ENCODE peak calls at places on chromosomes 13 and 19, in eight cellular contexts. G is fibroblast of lung; Y is hepatocyte; Z is mammary epithelial cell; C is tibial nerve; M is upper lobe of right lung; Q is thyroid gland; K is CD8-positive, alpha-beta T cell. S is an unnamed sample.

GRCh38 chr13:30787747-30788535 is 52.6 kb downstream of the ALOX5AP start:
- DNase-seq in G (peak; percentile 72), Y (no peak), Z (no peak), C (no peak), M (no peak), Q (no peak), K (no peak), S (no peak)

GRCh38 chr19:13089139-13089856 is 13.4 kb downstream of the LYL1 start:
- DNase-seq in G (no peak), Y (no peak), Z (no peak), C (no peak), M (no peak), Q (no peak), K (no peak), S (no peak)

GRCh38 chr19:46529622-46530451 is 34.2 kb upstream of the PNMA8B start:
- DNase-seq in G (peak; percentile 34), Y (peak; percentile 62), Z (peak; percentile 69), C (peak; percentile 30), M (peak; percentile 88), Q (peak; percentile 59), K (peak; percentile 78), S (no peak)

GRCh38 chr19:13172335-13173128 is 22.3 kb downstream of the IER2 start:
- DNase-seq in G (peak; percentile 87), Y (peak; percentile 76), Z (peak; percentile 72), C (peak; percentile 44), M (peak; percentile 88), Q (peak; percentile 96), K (peak; percentile 87), S (peak; percentile 63)

GRCh38 chr19:46111376-46111775 is 13.1 kb downstream of the IGFL3 start:
- DNase-seq in G (no peak), Y (no peak), Z (peak; percentile 72), C (no peak), M (no peak), Q (no peak), K (no peak), S (no peak)

GRCh38 chr13:105142556-105142955 is 1392.9 kb downstream of the EFNB2 start:
- DNase-seq in G (no peak), Y (no peak), Z (no peak), C (no peak), M (no peak), Q (no peak), K (no peak), S (no peak)

GRCh38 chr19:17721821-17722220 is 2.5 kb downstream of the MAP1S start:
- DNase-seq in G (no peak), Y (no peak), Z (peak; percentile 53), C (peak; percentile 21), M (peak; percentile 88), Q (no peak), K (no peak), S (no peak)

GRCh38 chr13:46751811-46752635 is 44.9 kb downstream of the ESD start:
- DNase-seq in G (peak; percentile 72), Y (no peak), Z (no peak), C (no peak), M (no peak), Q (no peak), K (peak; percentile 48), S (peak; percentile 53)

GRCh38 chr13:21175656-21176194 is 627 bp downstream of the SKA3 start:
- DNase-seq in G (peak; percentile 32), Y (no peak), Z (no peak), C (no peak), M (no peak), Q (no peak), K (no peak), S (no peak)

GRCh38 chr13:45306966-45307365 is 34.0 kb downstream of the TPT1 start:
- DNase-seq in G (no peak), Y (no peak), Z (no peak), C (no peak), M (no peak), Q (no peak), K (no peak), S (no peak)

GRCh38 chr19:3976495-3977241 is 5.8 kb upstream of the DAPK3 start:
- DNase-seq in G (peak; percentile 31), Y (no peak), Z (no peak), C (no peak), M (no peak), Q (peak; percentile 72), K (no peak), S (no peak)

GRCh38 chr13:94636942-94637578 is 35.4 kb downstream of the GPR180 start:
- DNase-seq in G (no peak), Y (no peak), Z (no peak), C (no peak), M (no peak), Q (no peak), K (no peak), S (no peak)

GRCh38 chr13:66237411-66238062 is 992.6 kb downstream of the PCDH9 start:
- DNase-seq in G (no peak), Y (no peak), Z (no peak), C (no peak), M (no peak), Q (no peak), K (no peak), S (no peak)

GRCh38 chr13:37175996-37176395 is 70.5 kb upstream of the CSNK1A1L start:
- DNase-seq in G (peak; percentile 84), Y (peak; percentile 33), Z (peak; percentile 40), C (no peak), M (no peak), Q (no peak), K (no peak), S (no peak)

GRCh38 chr19:29665826-29666633 is 769 bp downstream of the PLEKHF1 start:
- DNase-seq in G (peak; percentile 66), Y (peak; percentile 39), Z (peak; percentile 68), C (no peak), M (peak; percentile 67), Q (peak; percentile 30), K (no peak), S (no peak)

GRCh38 chr19:21758296-21758695 is 9.1 kb downstream of the ZNF100 start:
- DNase-seq in G (no peak), Y (no peak), Z (no peak), C (no peak), M (no peak), Q (no peak), K (no peak), S (no peak)
- TF ChIP-seq CTCF in G (no peak), Y (no peak), Z (no peak), C (no peak), M (no peak), Q (no peak), K (no peak), S (no peak)

DNA sequence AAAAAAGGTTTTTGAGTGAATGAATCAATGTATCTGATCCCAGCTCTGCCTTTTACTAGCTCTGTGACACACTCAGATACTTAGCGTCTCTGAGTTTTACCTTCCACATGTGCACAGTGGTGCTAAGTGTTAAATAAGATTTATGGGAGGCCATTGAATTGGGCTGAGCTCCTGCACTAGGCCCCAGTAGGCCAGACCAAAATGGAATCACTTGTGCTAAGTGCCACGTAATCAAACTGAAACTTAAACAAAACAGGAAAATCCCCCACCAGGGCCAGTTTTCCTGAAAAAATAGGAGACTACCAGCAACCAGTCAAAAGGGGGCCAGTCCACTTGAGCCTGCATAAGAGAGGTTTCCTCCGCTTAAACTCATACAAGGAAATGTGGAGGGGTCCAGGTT is 40.9 kb downstream of the GJA3 start:
- DNase-seq in G (no peak), Y (no peak), Z (no peak), C (no peak), M (no peak), Q (no peak), K (no peak), S (no peak)
- H3K4me3 ChIP-seq in G (peak overlapping the region; percentile 45), Y (no peak overlapping the region), Z (no peak overlapping the region), C (no peak overlapping the region), M (no peak overlapping the region), Q (no peak overlapping the region), K (no peak overlapping the region), S (no peak overlapping the region)

GRCh38 chr19:2210206-2210605 is 25.9 kb downstream of the PLEKHJ1 start:
- DNase-seq in G (no peak), Y (no peak), Z (no peak), C (no peak), M (no peak), Q (no peak), K (no peak), S (no peak)

GRCh38 chr19:2207008-2207407 is 29.1 kb downstream of the PLEKHJ1 start:
- DNase-seq in G (no peak), Y (no peak), Z (no peak), C (no peak), M (no peak), Q (no peak), K (no peak), S (no peak)

GRCh38 chr19:2209408-2209807 is 26.7 kb downstream of the PLEKHJ1 start:
- DNase-seq in G (no peak), Y (no peak), Z (no peak), C (no peak), M (no peak), Q (no peak), K (no peak), S (no peak)

GRCh38 chr19:2207991-2208860 is 27.9 kb downstream of the PLEKHJ1 start:
- DNase-seq in G (peak; percentile 49), Y (peak; percentile 75), Z (no peak), C (peak; percentile 75), M (no peak), Q (peak; percentile 32), K (peak; percentile 38), S (no peak)

DNA sequence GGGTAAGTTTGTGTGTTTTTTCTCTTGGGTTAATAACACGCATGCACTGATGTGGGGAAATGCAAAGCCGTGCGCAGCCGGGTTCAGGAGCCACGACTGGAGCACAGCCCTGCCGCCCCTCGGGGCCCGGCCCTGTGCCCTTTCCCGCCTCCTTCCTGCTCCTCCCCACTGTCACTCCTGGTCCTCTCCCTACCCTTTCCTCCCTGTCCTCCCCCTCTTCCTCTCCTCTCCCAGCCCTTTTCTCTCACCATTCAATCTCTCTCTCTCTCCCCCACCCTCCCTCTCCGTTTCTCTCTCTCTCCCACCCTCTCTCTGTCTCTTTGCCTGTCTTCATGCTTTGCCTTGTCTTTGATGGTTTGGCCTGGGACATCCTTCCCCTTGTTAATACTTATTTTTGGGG is 27.2 kb downstream of the PLEKHJ1 start:
- DNase-seq in G (no peak), Y (no peak), Z (no peak), C (no peak), M (no peak), Q (no peak), K (no peak), S (no peak)
- TF ChIP-seq CTCF in G (no peak), Y (no peak), Z (no peak), C (no peak), M (peak; percentile 1), Q (no peak), K (no peak), S (no peak)

DNA sequence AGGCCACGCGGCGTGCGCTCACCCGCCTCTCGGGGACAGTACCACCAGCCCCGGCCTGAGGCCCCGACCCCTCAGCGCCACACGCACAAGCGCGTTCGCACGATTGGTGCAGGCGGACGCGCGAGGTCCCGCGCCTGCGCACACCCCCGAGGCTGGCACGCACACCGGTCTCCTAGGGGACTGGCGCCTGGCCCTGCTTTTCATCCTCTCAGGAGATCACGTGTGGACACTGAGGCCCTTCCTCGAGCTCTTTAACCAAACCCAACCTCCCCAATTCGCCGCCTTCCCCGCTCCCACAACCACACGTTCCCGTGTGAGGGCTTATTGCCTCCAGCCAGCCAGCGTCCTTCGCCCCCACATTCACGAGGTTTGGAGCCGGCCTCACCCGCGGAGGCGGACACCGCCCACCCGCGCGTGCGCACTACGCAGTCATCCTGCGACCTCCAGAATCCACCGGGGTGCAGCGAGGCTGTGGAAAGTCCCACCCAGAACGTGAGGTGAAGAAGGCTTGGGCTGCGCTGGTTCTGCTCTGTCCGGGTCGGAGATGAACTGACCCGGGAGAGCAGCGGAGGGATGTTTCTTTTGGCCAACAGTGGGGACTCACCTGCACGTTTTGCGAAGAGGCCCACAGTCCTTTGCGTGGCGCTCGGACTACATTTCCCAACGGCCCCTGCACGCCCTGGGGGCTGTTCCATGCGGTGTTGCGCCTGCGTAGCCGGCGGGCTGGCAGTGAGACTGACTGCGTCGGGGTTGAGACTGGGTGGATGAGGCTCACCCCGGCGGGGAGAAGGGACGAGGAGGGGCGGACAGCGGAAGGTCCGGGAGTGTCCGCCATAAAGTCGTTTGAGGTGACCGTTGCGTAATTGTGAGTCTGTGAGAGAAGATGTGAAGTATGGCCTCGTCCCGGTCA is 539 bp upstream of the ZNF667 start:
- DNase-seq in G (peak; percentile 93), Y (peak; percentile 89), Z (peak; percentile 94), C (peak; percentile 63), M (peak; percentile 85), Q (peak; percentile 92), K (peak; percentile 68), S (no peak)
- H3K4me3 ChIP-seq in G (peak overlapping the region; percentile 96), Y (peak overlapping the region; percentile 83), Z (peak overlapping the region; percentile 61), C (peak overlapping the region; percentile 46), M (peak overlapping the region; percentile 63), Q (peak overlapping the region; percentile 89), K (peak overlapping the region; percentile 67), S (no peak overlapping the region)